ENCODE peak calls at places on chromosomes 7 and 10, in ten cellular contexts. H is right atrium auricular region, M is PC-9, G is heart left ventricle, E is uterus, F is SJSA1, U is right cardiac atrium, Q is tibial nerve, W is Panc1, X is HepG2. Y is an unnamed sample.

GRCh38 chr10:127922675-127923366 is 15.9 kb downstream of the PTPRE start:
- DNase-seq in M (peak; percentile 87), H (peak; percentile 77), U (peak; percentile 90), F (peak; percentile 93), Q (no peak), G (peak; percentile 80), E (peak; percentile 32), X (peak; percentile 9), W (peak; percentile 4), Y (no peak)

GRCh38 chr7:80231719-80232118 is 97.1 kb downstream of the GNAI1 start:
- DNase-seq in U (no peak), H (no peak), F (no peak), G (no peak), M (no peak), X (no peak), W (no peak), E (no peak), Q (no peak), Y (no peak)

GRCh38 chr10:30991647-30992011 is 40.0 kb downstream of the ZNF438 start:
- DNase-seq in U (no peak), W (no peak), G (no peak), Q (no peak), F (no peak), H (no peak), M (no peak), E (no peak), X (no peak), Y (no peak)

GRCh38 chr10:60130130-60130579 is 223.8 kb upstream of the CCDC6 start:
- DNase-seq in E (no peak), X (no peak), W (no peak), F (no peak), H (no peak), G (no peak), U (no peak), M (no peak), Q (no peak), Y (no peak)

GRCh38 chr10:30013684-30014246 is 45.6 kb downstream of the JCAD start:
- DNase-seq in X (peak; percentile 12), H (no peak), U (peak; percentile 87), G (peak; percentile 68), W (no peak), M (no peak), Q (no peak), E (peak; percentile 56), F (no peak), Y (no peak)

GRCh38 chr7:80809545-80809944 is 109.3 kb downstream of the SEMA3C start:
- DNase-seq in F (no peak), U (no peak), M (no peak), H (no peak), Q (no peak), E (no peak), X (no peak), W (no peak), G (no peak), Y (no peak)

GRCh38 chr7:30613366-30614325 is 19.0 kb downstream of the GARS1 start:
- DNase-seq in H (no peak), U (no peak), X (no peak), M (no peak), G (no peak), E (no peak), W (no peak), Q (no peak), F (no peak), Y (no peak)

GRCh38 chr7:51366930-51367613 is 50.5 kb upstream of the COBL start:
- DNase-seq in H (no peak), G (peak; percentile 26), F (no peak), M (peak; percentile 54), U (no peak), E (no peak), X (peak; percentile 43), Q (no peak), W (no peak), Y (no peak)

GRCh38 chr10:129679207-129679606 is 212.2 kb downstream of the MGMT start:
- DNase-seq in Q (no peak), G (no peak), W (no peak), X (peak; percentile 3), E (no peak), F (no peak), U (no peak), H (no peak), M (no peak), Y (no peak)

GRCh38 chr7:138549082-138549481 is 89.0 kb downstream of the TRIM24 start:
- DNase-seq in Q (no peak), X (no peak), H (no peak), E (no peak), W (no peak), U (no peak), G (no peak), F (no peak), M (no peak), Y (no peak)
- H3K9me3 ChIP-seq in Q (no peaks in the 10 kb centered on the region), X (no peaks in the 10 kb centered on the region), H (no peaks in the 10 kb centered on the region), E (no peaks in the 10 kb centered on the region), W (peaks cover 13% of the 10 kb centered on the region), U (peaks cover 2% of the 10 kb centered on the region), G (peaks cover 4% of the 10 kb centered on the region), F (no peaks in the 10 kb centered on the region), M (no peaks in the 10 kb centered on the region), Y (no peaks in the 10 kb centered on the region)

GRCh38 chr7:64509583-64509982 is 53.3 kb downstream of the ZNF680 start:
- DNase-seq in H (no peak), G (no peak), F (no peak), X (no peak), U (no peak), W (no peak), M (no peak), Q (no peak), E (no peak), Y (no peak)

GRCh38 chr7:64515781-64516180 is 47.1 kb downstream of the ZNF680 start:
- DNase-seq in W (no peak), M (no peak), Q (no peak), F (no peak), H (no peak), G (no peak), E (no peak), U (no peak), X (no peak), Y (no peak)

GRCh38 chr7:64516451-64516850 is 46.4 kb downstream of the ZNF680 start:
- DNase-seq in E (no peak), X (no peak), M (no peak), U (no peak), F (no peak), H (no peak), Q (no peak), G (no peak), W (no peak), Y (no peak)

DNA sequence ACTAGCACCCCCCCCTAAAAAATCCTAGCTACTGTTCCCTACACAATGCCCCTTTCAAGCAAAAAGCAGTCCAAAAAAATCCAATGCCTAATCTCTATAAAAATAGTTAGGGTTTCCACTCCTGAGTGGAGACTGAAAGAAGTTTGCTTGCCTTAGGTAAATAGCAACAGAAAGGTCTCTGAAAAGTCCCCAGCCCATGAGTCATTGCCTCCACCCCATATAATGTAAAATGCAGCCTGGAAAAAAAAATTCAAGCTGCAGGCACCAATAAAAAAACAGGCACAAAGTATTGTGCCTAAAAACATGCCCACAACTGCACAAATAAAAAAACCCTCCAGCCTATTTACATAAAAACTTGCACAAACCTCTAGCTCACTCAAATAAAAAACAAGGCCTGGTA is 47.5 kb downstream of the ZNF680 start:
- DNase-seq in F (no peak), E (no peak), U (no peak), Q (no peak), G (no peak), X (no peak), W (no peak), M (no peak), H (no peak), Y (no peak)
- H3K9me3 ChIP-seq in F (peaks cover 6% of the 10 kb centered on the region), E (peaks cover 15% of the 10 kb centered on the region), U (no peaks in the 10 kb centered on the region), Q (no peaks in the 10 kb centered on the region), G (peaks cover 39% of the 10 kb centered on the region), X (peaks cover 51% of the 10 kb centered on the region), W (peaks cover 77% of the 10 kb centered on the region), M (peaks cover 21% of the 10 kb centered on the region), H (peaks cover 6% of the 10 kb centered on the region), Y (peaks cover 25% of the 10 kb centered on the region)

DNA sequence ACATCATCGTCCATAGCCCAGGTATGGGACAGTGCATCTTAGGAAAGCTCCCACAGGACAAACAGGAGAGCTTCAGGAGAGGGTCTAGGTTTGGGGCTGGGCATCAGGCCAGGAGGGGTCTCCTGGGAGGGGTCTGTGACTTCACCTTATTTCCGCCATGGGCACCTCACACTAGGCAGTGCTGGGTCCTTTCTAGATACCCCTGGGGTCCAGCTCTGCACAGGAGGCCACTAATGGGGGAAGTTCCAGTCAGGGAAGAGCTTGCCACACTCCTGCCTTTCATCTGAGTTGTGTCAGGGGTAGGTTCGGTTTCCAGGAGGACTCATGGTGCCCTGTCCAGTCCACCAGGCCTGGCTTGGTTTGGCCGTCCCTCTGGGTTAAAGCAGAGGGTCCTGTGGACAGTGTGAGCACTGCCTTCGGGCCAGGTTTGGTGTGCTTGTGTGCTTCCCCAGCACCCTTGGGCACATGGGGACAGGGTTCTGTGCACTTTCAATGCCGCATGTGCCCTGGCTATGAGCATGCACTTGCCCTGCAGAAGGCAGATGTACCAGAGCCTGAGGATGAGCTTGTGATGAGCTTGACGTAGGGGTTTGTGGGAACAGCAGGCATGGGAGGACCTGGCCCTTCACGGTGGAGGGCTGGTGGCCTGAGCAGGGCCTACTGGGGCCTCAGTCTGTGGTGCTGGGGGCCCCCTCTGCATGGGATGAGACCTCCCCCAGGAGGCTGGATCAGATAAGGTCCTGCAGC is 377.7 kb upstream of the NUPR2 start:
- DNase-seq in X (no peak), W (no peak), G (no peak), E (no peak), M (no peak), Q (no peak), H (no peak), U (no peak), F (no peak), Y (no peak)
- H3K9me3 ChIP-seq in X (peaks cover 88% of the 10 kb centered on the region), W (peaks cover 5% of the 10 kb centered on the region), G (peaks cover 45% of the 10 kb centered on the region), E (no peaks in the 10 kb centered on the region), M (no peaks in the 10 kb centered on the region), Q (no peaks in the 10 kb centered on the region), H (no peaks in the 10 kb centered on the region), U (peaks cover 9% of the 10 kb centered on the region), F (no peaks in the 10 kb centered on the region), Y (peaks cover 4% of the 10 kb centered on the region)

GRCh38 chr7:134088199-134088598 is 38.9 kb upstream of the LRGUK start:
- DNase-seq in M (no peak), X (no peak), W (no peak), U (no peak), F (no peak), E (no peak), Q (no peak), G (no peak), H (no peak), Y (no peak)

GRCh38 chr7:134084488-134085144 is 42.5 kb upstream of the LRGUK start:
- DNase-seq in H (no peak), E (no peak), Q (no peak), U (no peak), M (no peak), F (no peak), X (no peak), W (no peak), G (no peak), Y (no peak)

GRCh38 chr7:134086998-134087735 is 40.0 kb upstream of the LRGUK start:
- DNase-seq in X (no peak), M (no peak), G (no peak), W (no peak), H (no peak), E (no peak), Q (no peak), U (no peak), F (no peak), Y (no peak)

GRCh38 chr7:134083766-134084487 is 43.2 kb upstream of the LRGUK start:
- DNase-seq in E (no peak), W (no peak), U (no peak), H (no peak), Q (no peak), M (peak; percentile 32), F (no peak), G (no peak), X (no peak), Y (no peak)

GRCh38 chr7:134085315-134085714 is 41.8 kb upstream of the LRGUK start:
- DNase-seq in X (no peak), M (no peak), U (no peak), W (no peak), F (no peak), Q (no peak), H (no peak), E (no peak), G (no peak), Y (no peak)
- H3K9me3 ChIP-seq in X (peaks cover 34% of the 10 kb centered on the region), M (peaks cover 34% of the 10 kb centered on the region), U (no peaks in the 10 kb centered on the region), W (peaks cover 22% of the 10 kb centered on the region), F (peaks cover 8% of the 10 kb centered on the region), Q (no peaks in the 10 kb centered on the region), H (no peaks in the 10 kb centered on the region), E (peaks cover 3% of the 10 kb centered on the region), G (peaks cover 24% of the 10 kb centered on the region), Y (no peaks in the 10 kb centered on the region)

Y was measured in T-helper 17 cell.